ENCODE peak calls at places on chromosomes 11 and 22, in ten cellular contexts. T, E, M, A, W, N, G, L, V and H are unnamed samples.

GRCh38 chr22:20021196-20022181 is 579 bp downstream of the TANGO2 start:
- DNase-seq in T (no peak), E (peak; percentile 92), M (no peak), A (peak; percentile 33), W (peak; percentile 33), N (peak; percentile 80), G (peak; percentile 95), L (peak; percentile 48), V (no peak), H (no peak)

GRCh38 chr11:64459016-64459415 is 100.1 kb downstream of the RPS6KA4 start:
- DNase-seq in T (no peak), E (no peak), M (no peak), A (no peak), W (no peak), N (peak; percentile 26), G (no peak), L (no peak), V (no peak), H (no peak)

GRCh38 chr22:45318168-45318557 is 8.4 kb downstream of the FAM118A start:
- DNase-seq in T (peak; percentile 97), E (peak; percentile 59), M (peak; percentile 89), A (peak; percentile 95), W (peak; percentile 61), N (peak; percentile 94), G (peak; percentile 69), L (peak; percentile 67), V (peak; percentile 70), H (peak; percentile 87)

GRCh38 chr11:119223856-119224255 is 17.7 kb downstream of the CBL start:
- DNase-seq in T (no peak), E (no peak), M (no peak), A (peak; percentile 48), W (no peak), N (no peak), G (no peak), L (no peak), V (no peak), H (no peak)

GRCh38 chr11:44008698-44009097 is 39.1 kb upstream of the ACCSL start:
- DNase-seq in T (no peak), E (no peak), M (no peak), A (no peak), W (no peak), N (peak; percentile 14), G (no peak), L (no peak), V (no peak), H (no peak)

GRCh38 chr22:17258015-17258827 is 39.0 kb upstream of the ADA2 start:
- DNase-seq in T (no peak), E (peak; percentile 35), M (no peak), A (no peak), W (peak; percentile 90), N (peak; percentile 83), G (peak; percentile 40), L (no peak), V (peak; percentile 86), H (peak; percentile 99)

GRCh38 chr11:120136356-120136755 is 1.6 kb downstream of the TRIM29 start:
- DNase-seq in T (no peak), E (no peak), M (no peak), A (no peak), W (no peak), N (no peak), G (no peak), L (no peak), V (no peak), H (no peak)

GRCh38 chr22:38111941-38112355 is 1.5 kb upstream of the BAIAP2L2 start:
- DNase-seq in T (no peak), E (no peak), M (no peak), A (no peak), W (no peak), N (no peak), G (no peak), L (no peak), V (no peak), H (no peak)

DNA sequence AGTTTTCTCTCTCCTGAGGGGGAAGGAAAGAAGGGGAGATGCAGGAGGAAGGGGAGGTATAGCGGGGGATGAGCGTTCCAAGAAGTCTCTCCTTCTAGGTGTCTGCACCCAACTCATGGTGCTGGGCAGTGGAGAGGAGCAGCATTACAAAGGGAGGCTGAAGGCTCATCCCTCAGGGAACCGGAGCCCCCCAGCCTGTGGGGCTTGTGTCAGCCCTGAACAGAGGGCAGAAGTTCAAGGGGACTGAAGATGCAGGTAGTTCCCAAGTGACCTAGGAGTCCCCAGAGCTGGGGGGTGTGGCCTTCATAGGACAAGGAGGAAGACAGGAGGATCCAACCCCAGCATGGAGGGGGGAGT is 1.8 kb downstream of the C11orf68 start:
- DNase-seq in T (no peak), E (no peak), M (no peak), A (no peak), W (no peak), N (no peak), G (no peak), L (no peak), V (no peak), H (no peak)
- H3K4me3 ChIP-seq in T (peak overlapping the region; percentile 88), E (no peak overlapping the region), M (peak overlapping the region; percentile 94), A (peak overlapping the region; percentile 94), W (no peak overlapping the region), N (no peak overlapping the region), G (no peak overlapping the region), L (peak overlapping the region; percentile 75), V (no peak overlapping the region), H (no peak overlapping the region)

DNA sequence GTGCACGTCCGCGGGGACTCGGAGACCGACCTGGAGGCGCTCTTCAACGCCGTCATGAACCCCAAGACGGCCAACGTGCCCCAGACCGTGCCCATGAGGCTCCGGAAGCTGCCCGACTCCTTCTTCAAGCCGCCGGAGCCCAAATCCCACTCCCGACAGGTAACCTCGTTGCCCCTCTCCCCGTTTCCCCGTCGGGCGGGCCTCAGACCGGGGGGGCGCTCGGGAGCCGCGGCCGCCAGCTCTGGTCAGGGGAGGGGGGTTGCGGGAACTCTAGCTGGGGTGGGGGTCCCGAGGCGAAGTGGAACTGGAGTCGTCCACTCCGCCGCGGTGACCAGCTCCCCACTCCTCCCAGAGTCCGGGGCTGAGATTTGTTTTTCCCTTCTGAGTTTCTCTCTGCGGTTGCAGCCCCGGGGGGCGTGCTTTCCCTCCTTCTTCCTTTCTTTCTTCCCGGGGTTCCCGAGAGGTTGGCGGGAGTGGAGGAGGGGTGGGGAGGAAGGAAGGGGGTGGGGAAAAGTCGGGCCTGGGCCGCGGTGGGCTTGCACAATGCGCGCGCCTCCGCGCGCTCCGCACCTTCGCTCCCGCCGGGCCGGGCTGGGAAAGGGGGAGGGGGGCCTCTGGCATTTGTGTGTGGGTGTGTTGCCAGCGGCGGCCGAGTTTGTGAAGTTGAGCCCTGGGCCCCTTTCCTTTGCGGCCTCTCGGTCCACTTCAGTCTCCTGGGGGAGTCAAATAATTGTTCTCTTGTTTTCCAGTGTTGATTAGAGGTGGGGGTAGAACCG is 952 bp downstream of the YAP1 start:
- DNase-seq in T (peak; percentile 80), E (no peak), M (no peak), A (peak; percentile 89), W (peak; percentile 8), N (peak; percentile 89), G (peak; percentile 90), L (no peak), V (peak; percentile 13), H (peak; percentile 12)
- TF ChIP-seq CTCF in T (peak; percentile 43), E (no peak), M (peak; percentile 15), A (peak; percentile 19), W (no peak), N (no peak), G (no peak), L (peak; percentile 33), V (no peak), H (no peak)

DNA sequence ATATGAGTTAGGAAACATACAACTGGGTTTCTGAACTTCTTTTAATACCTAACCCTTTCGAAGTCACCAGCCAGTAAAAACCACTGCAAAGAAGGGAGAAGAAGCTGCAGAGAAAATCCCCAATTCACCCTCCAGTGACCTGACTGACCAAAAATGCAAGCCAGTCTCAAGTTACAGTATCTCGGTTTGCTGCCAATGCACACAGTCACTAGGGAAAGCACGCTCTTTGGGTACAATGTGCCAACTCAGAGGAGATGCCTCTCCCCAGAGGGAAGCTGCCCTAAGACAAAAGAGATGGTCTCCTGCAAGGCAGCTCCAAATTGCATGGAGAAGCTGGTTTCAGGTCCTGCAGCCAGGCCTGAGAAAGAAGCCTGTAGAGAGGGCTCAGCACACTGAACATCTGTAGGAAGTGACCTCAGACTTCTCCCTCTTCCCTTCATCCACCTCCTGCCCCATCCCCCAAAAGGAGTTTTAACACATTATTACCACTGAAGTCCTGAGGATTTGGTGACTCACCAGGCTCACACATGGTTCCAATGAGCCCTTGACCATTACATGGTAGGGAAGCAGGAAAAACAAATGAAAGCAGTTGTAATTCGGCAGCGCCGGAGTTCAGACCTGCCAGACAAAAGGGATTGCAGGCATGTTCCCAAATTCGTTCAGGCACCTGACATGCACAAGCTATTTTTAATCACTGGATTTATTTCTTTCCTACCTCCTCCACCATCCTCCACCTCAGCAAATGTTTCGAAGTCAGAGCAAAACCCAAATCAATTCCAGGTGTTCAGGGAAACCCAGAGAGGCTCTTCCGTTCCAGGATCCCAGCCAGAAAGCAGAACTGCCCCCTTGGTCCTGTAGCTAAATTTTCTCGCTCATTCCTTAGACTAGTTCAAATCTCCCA is 90.1 kb downstream of the ETS1 start:
- DNase-seq in T (peak; percentile 96), E (no peak), M (peak; percentile 95), A (peak; percentile 99), W (peak; percentile 89), N (peak; percentile 87), G (peak; percentile 54), L (peak; percentile 96), V (peak; percentile 58), H (peak; percentile 85)
- H3K4me3 ChIP-seq in T (peak overlapping the region; percentile 23), E (no peak overlapping the region), M (peak overlapping the region; percentile 46), A (peak overlapping the region; percentile 40), W (peak overlapping the region; percentile 41), N (no peak overlapping the region), G (no peak overlapping the region), L (peak overlapping the region; percentile 24), V (peak overlapping the region; percentile 39), H (peak overlapping the region; percentile 3)

GRCh38 chr11:14378171-14378570 is 19.2 kb upstream of the RRAS2 start:
- DNase-seq in T (no peak), E (no peak), M (no peak), A (no peak), W (no peak), N (no peak), G (no peak), L (no peak), V (no peak), H (no peak)

GRCh38 chr11:14381968-14382367 is 23.0 kb upstream of the RRAS2 start:
- DNase-seq in T (no peak), E (no peak), M (no peak), A (no peak), W (no peak), N (no peak), G (no peak), L (no peak), V (no peak), H (no peak)

GRCh38 chr11:14376920-14377319 is 17.9 kb upstream of the RRAS2 start:
- DNase-seq in T (no peak), E (no peak), M (no peak), A (no peak), W (no peak), N (no peak), G (no peak), L (no peak), V (no peak), H (no peak)

GRCh38 chr11:14380947-14381555 is 22.1 kb upstream of the RRAS2 start:
- DNase-seq in T (no peak), E (no peak), M (no peak), A (peak; percentile 53), W (no peak), N (peak; percentile 87), G (peak; percentile 88), L (no peak), V (peak; percentile 65), H (peak; percentile 58)

DNA sequence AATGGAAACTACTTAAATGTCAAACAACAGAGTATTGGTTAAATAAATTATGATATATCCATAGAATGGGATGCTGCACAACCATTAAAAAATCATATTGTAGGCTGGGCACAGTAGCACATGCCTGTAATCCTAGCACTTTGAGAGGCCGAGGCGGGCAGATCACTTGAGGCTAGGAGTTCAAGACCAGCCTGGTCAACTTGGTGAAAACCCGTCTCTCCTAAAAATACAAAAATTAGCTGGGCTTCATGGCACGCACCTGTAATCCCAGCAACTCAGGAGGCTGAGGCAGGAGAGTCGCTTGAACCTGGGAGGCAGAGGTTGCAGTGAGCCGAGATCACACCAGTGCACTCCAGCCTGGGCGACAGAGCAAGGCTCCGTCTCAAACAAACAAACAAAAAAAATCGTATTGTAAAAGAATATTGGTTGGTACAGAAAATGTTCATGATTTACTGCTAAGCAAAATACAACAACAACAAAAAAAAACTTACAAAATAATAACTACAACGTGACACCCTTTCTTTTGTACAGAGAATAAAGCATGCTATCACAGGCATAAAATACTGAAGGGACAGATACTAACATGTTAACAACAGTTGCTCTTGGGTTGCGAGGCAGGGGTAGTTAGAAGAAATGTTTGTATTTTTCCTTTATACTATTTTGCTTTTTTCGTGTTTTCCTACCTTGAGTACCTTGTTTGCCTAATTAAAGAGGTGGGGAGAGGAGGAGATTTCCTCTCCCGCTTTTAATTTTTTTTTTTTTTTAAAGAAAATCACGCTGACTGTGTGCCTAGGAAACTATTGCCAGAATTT is 21.3 kb upstream of the RRAS2 start:
- DNase-seq in T (no peak), E (no peak), M (no peak), A (no peak), W (no peak), N (no peak), G (no peak), L (no peak), V (no peak), H (no peak)
- TF ChIP-seq CTCF in T (no peak), E (no peak), M (no peak), A (no peak), W (no peak), N (no peak), G (no peak), L (no peak), V (no peak), H (no peak)